ENCODE peak calls at places on chromosomes 6 and 20, in four cellular contexts. One of them, this sample, is unnamed.

GRCh38 chr6:106557837-106558236 is 71.5 kb downstream of the RTN4IP1 start:
- DNase-seq in colonic mucosa: no peak
- DNase-seq in ovary: no peak
- DNase-seq in T-helper 17 cell: no peak
- DNase-seq in this sample: no peak

GRCh38 chr20:49969946-49970345 is 12.8 kb upstream of the SNAI1 start:
- DNase-seq in T-helper 17 cell: no peak
- DNase-seq in ovary: no peak
- DNase-seq in colonic mucosa: no peak
- DNase-seq in this sample: no peak

GRCh38 chr6:162264581-162264980 is 463.0 kb downstream of the PRKN start:
- DNase-seq in colonic mucosa: no peak
- DNase-seq in T-helper 17 cell: no peak
- DNase-seq in ovary: no peak
- DNase-seq in this sample: no peak

GRCh38 chr6:40378071-40378724 is 209.0 kb downstream of the LRFN2 start:
- DNase-seq in ovary: no peak
- DNase-seq in colonic mucosa: no peak
- DNase-seq in T-helper 17 cell: no peak
- DNase-seq in this sample: peak; percentile 46

GRCh38 chr6:9532621-9533557 is 882.0 kb downstream of the TFAP2A start:
- DNase-seq in ovary: no peak
- DNase-seq in T-helper 17 cell: no peak
- DNase-seq in colonic mucosa: no peak
- DNase-seq in this sample: no peak

GRCh38 chr6:157430834-157431233 is 49.8 kb downstream of the ZDHHC14 start:
- DNase-seq in ovary: no peak
- DNase-seq in colonic mucosa: no peak
- DNase-seq in T-helper 17 cell: no peak
- DNase-seq in this sample: no peak

GRCh38 chr6:85677243-85677956 is 34.7 kb upstream of the SYNCRIP start:
- DNase-seq in colonic mucosa: no peak
- DNase-seq in T-helper 17 cell: no peak
- DNase-seq in ovary: no peak
- DNase-seq in this sample: peak; percentile 59

GRCh38 chr6:30122515-30122914 is 9.6 kb upstream of the TRIM31 start:
- DNase-seq in ovary: no peak
- DNase-seq in colonic mucosa: peak; percentile 70
- DNase-seq in T-helper 17 cell: no peak
- DNase-seq in this sample: no peak

GRCh38 chr6:46393940-46394337 is 97.3 kb downstream of the RCAN2 start:
- DNase-seq in colonic mucosa: no peak
- DNase-seq in ovary: no peak
- DNase-seq in T-helper 17 cell: no peak
- DNase-seq in this sample: no peak

GRCh38 chr6:7173843-7174503 is 66.2 kb downstream of the RREB1 start:
- DNase-seq in colonic mucosa: no peak
- DNase-seq in T-helper 17 cell: no peak
- DNase-seq in ovary: no peak
- DNase-seq in this sample: no peak

GRCh38 chr6:98560418-98560817 is 274.0 kb upstream of the POU3F2 start:
- DNase-seq in colonic mucosa: no peak
- DNase-seq in T-helper 17 cell: no peak
- DNase-seq in ovary: no peak
- DNase-seq in this sample: no peak

GRCh38 chr6:99092461-99092860 is 144.7 kb upstream of the FBXL4 start:
- DNase-seq in colonic mucosa: no peak
- DNase-seq in T-helper 17 cell: no peak
- DNase-seq in ovary: no peak
- DNase-seq in this sample: no peak

GRCh38 chr20:63500902-63501817 is 2.3 kb upstream of the EEF1A2 start:
- DNase-seq in ovary: no peak
- DNase-seq in colonic mucosa: no peak
- DNase-seq in T-helper 17 cell: no peak
- DNase-seq in this sample: no peak

GRCh38 chr20:62792940-62793756 is 3.1 kb upstream of the MRGBP start:
- DNase-seq in colonic mucosa: no peak
- DNase-seq in T-helper 17 cell: no peak
- DNase-seq in ovary: peak; percentile 55
- DNase-seq in this sample: peak; percentile 42

GRCh38 chr6:47209632-47210031 is 100.1 kb downstream of the TNFRSF21 start:
- DNase-seq in T-helper 17 cell: no peak
- DNase-seq in ovary: no peak
- DNase-seq in colonic mucosa: no peak
- DNase-seq in this sample: no peak

GRCh38 chr20:25584905-25585704 is at the start of gene NINL:
- DNase-seq in ovary: peak; percentile 74
- DNase-seq in T-helper 17 cell: peak; percentile 15
- DNase-seq in colonic mucosa: peak; percentile 66
- DNase-seq in this sample: no peak

GRCh38 chr6:25448965-25449538 is 169.9 kb downstream of the CARMIL1 start:
- DNase-seq in colonic mucosa: no peak
- DNase-seq in ovary: no peak
- DNase-seq in T-helper 17 cell: no peak
- DNase-seq in this sample: no peak

GRCh38 chr6:117906905-117907599 is at the start of gene SLC35F1:
- DNase-seq in ovary: no peak
- DNase-seq in T-helper 17 cell: no peak
- DNase-seq in colonic mucosa: no peak
- DNase-seq in this sample: no peak

GRCh38 chr6:131103869-131104268 is 31.4 kb upstream of the AKAP7 start:
- DNase-seq in ovary: no peak
- DNase-seq in T-helper 17 cell: no peak
- DNase-seq in colonic mucosa: no peak
- DNase-seq in this sample: no peak

GRCh38 chr20:5168582-5169396 is 42.0 kb downstream of the CDS2 start:
- DNase-seq in colonic mucosa: no peak
- DNase-seq in ovary: peak; percentile 42
- DNase-seq in T-helper 17 cell: no peak
- DNase-seq in this sample: no peak

GRCh38 chr6:19892250-19892649 is 55.1 kb downstream of the ID4 start:
- DNase-seq in ovary: no peak
- DNase-seq in colonic mucosa: no peak
- DNase-seq in T-helper 17 cell: no peak
- DNase-seq in this sample: no peak

GRCh38 chr6:14518515-14519217 is 401.1 kb downstream of the CD83 start:
- DNase-seq in colonic mucosa: no peak
- DNase-seq in T-helper 17 cell: no peak
- DNase-seq in ovary: no peak
- DNase-seq in this sample: no peak

GRCh38 chr20:52654552-52654951 is 317.6 kb upstream of the TSHZ2 start:
- DNase-seq in T-helper 17 cell: no peak
- DNase-seq in ovary: no peak
- DNase-seq in colonic mucosa: no peak
- DNase-seq in this sample: no peak

GRCh38 chr6:163741743-163742363 is 327.3 kb downstream of the QKI start:
- DNase-seq in T-helper 17 cell: no peak
- DNase-seq in ovary: no peak
- DNase-seq in colonic mucosa: no peak
- DNase-seq in this sample: no peak

GRCh38 chr6:134029495-134030455 is 22.6 kb downstream of the SLC2A12 start:
- DNase-seq in ovary: no peak
- DNase-seq in colonic mucosa: no peak
- DNase-seq in T-helper 17 cell: no peak
- DNase-seq in this sample: no peak

GRCh38 chr20:59725476-59726119 is 121.3 kb downstream of the PHACTR3 start:
- DNase-seq in T-helper 17 cell: no peak
- DNase-seq in colonic mucosa: peak; percentile 8
- DNase-seq in ovary: no peak
- DNase-seq in this sample: no peak

GRCh38 chr6:17740559-17741220 is 34.0 kb upstream of the NUP153 start:
- DNase-seq in ovary: no peak
- DNase-seq in colonic mucosa: no peak
- DNase-seq in T-helper 17 cell: no peak
- DNase-seq in this sample: no peak

GRCh38 chr6:163415620-163416379 is 1.3 kb downstream of the QKI start:
- DNase-seq in T-helper 17 cell: no peak
- DNase-seq in ovary: peak; percentile 57
- DNase-seq in colonic mucosa: no peak
- DNase-seq in this sample: no peak

GRCh38 chr6:79671605-79672266 is 40.6 kb downstream of the SH3BGRL2 start:
- DNase-seq in T-helper 17 cell: no peak
- DNase-seq in ovary: peak; percentile 30
- DNase-seq in colonic mucosa: peak; percentile 90
- DNase-seq in this sample: no peak

GRCh38 chr20:55888655-55889054 is 116.7 kb downstream of the CBLN4 start:
- DNase-seq in ovary: no peak
- DNase-seq in T-helper 17 cell: no peak
- DNase-seq in colonic mucosa: no peak
- DNase-seq in this sample: no peak
- H3K9me3 ChIP-seq in ovary: no peaks in the 10 kb centered on the region
- H3K9me3 ChIP-seq in T-helper 17 cell: no peaks in the 10 kb centered on the region
- H3K9me3 ChIP-seq in colonic mucosa: no peaks in the 10 kb centered on the region
- H3K9me3 ChIP-seq in this sample: peaks cover 32% of the 10 kb centered on the region

DNA sequence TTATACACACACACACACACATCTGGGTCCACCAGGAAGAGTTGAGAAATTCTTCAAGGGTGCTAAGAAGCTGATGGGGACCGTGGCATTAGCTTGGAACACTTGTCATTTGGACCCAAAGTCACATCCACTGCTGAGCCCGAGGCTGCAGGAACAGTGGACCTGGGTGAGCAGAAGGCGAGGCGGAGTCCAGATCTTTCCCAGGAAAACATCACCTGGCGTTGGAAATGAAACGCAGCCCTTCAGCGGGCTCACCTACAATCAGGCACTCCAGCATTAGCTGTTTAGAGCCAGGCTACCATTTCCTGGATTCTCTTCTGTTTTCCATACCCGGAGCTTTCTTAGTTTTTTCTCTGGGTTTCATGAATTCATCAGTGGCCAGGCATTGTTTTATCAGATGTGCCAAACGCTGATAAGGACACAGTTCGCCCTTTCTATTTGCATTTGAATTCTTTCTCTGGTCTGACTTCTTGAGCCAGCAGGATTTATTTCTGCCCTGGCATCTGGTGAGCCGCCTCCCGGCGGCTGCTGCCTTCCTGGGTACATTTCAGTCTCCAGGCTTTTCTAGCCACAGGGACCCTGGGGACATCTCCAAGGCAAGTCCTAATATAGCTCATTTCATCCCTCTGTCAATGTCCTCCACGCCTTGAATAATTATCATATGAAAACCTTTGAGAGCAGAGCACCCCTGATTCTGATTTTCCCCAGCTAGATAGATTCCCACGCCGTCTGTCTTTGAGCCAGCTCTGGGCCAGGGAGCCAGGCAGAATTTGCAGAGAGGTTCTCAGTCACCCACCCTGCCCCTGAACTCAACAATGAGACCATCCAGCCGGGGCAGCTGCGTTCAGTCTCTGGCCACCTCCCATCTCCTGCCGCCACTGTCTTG is 170.9 kb downstream of the TTLL2 start:
- DNase-seq in ovary: no peak
- DNase-seq in colonic mucosa: no peak
- DNase-seq in T-helper 17 cell: no peak
- DNase-seq in this sample: no peak
- H3K9me3 ChIP-seq in ovary: no peaks in the 10 kb centered on the region
- H3K9me3 ChIP-seq in colonic mucosa: no peaks in the 10 kb centered on the region
- H3K9me3 ChIP-seq in T-helper 17 cell: no peaks in the 10 kb centered on the region
- H3K9me3 ChIP-seq in this sample: no peaks in the 10 kb centered on the region

GRCh38 chr6:137213813-137214212 is 5.4 kb downstream of the IFNGR1 start:
- DNase-seq in T-helper 17 cell: no peak
- DNase-seq in colonic mucosa: no peak
- DNase-seq in ovary: no peak
- DNase-seq in this sample: no peak
- H3K9me3 ChIP-seq in T-helper 17 cell: no peaks in the 10 kb centered on the region
- H3K9me3 ChIP-seq in colonic mucosa: no peaks in the 10 kb centered on the region
- H3K9me3 ChIP-seq in ovary: no peaks in the 10 kb centered on the region
- H3K9me3 ChIP-seq in this sample: no peaks in the 10 kb centered on the region

DNA sequence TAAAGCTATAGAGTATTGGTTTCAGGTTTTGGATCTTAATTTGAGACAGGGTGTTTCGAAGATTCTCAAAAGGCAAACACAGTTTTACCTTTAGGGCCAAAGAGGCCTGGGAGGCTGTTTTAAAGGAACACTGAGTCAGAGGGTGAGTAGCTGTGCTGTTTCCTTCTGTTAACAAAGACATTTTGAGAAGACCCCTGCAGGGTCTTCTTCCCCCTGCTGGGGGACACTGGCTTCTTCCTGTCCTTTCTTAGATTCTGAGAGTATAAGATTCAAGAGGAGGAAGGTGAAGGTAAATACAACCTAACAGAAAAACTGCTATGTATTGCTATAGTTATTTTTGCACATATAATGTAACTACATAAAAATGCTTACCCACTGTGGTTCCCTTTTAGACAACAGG is 19.0 kb downstream of the HS3ST5 start:
- DNase-seq in ovary: no peak
- DNase-seq in colonic mucosa: no peak
- DNase-seq in T-helper 17 cell: no peak
- DNase-seq in this sample: no peak
- H3K9me3 ChIP-seq in ovary: no peaks in the 10 kb centered on the region
- H3K9me3 ChIP-seq in colonic mucosa: no peaks in the 10 kb centered on the region
- H3K9me3 ChIP-seq in T-helper 17 cell: no peaks in the 10 kb centered on the region
- H3K9me3 ChIP-seq in this sample: no peaks in the 10 kb centered on the region

GRCh38 chr20:56215115-56215514 is 33.4 kb upstream of the MC3R start:
- DNase-seq in T-helper 17 cell: no peak
- DNase-seq in ovary: no peak
- DNase-seq in colonic mucosa: no peak
- DNase-seq in this sample: no peak
- H3K9me3 ChIP-seq in T-helper 17 cell: no peaks in the 10 kb centered on the region
- H3K9me3 ChIP-seq in ovary: no peaks in the 10 kb centered on the region
- H3K9me3 ChIP-seq in colonic mucosa: no peaks in the 10 kb centered on the region
- H3K9me3 ChIP-seq in this sample: no peaks in the 10 kb centered on the region

GRCh38 chr20:21395039-21395665 is 2.2 kb downstream of the NKX2-4 start:
- DNase-seq in colonic mucosa: no peak
- DNase-seq in T-helper 17 cell: no peak
- DNase-seq in ovary: no peak
- DNase-seq in this sample: no peak
- H3K9me3 ChIP-seq in colonic mucosa: no peaks in the 10 kb centered on the region
- H3K9me3 ChIP-seq in T-helper 17 cell: peaks cover 9% of the 10 kb centered on the region
- H3K9me3 ChIP-seq in ovary: no peaks in the 10 kb centered on the region
- H3K9me3 ChIP-seq in this sample: no peaks in the 10 kb centered on the region

GRCh38 chr6:166241974-166242373 is 66.2 kb downstream of the PRR18 start:
- DNase-seq in colonic mucosa: no peak
- DNase-seq in T-helper 17 cell: no peak
- DNase-seq in ovary: no peak
- DNase-seq in this sample: no peak

GRCh38 chr6:166240889-166241288 is 67.3 kb downstream of the PRR18 start:
- DNase-seq in ovary: no peak
- DNase-seq in T-helper 17 cell: no peak
- DNase-seq in colonic mucosa: no peak
- DNase-seq in this sample: no peak

GRCh38 chr6:166235666-166236292 is 68.1 kb upstream of the TBXT start:
- DNase-seq in T-helper 17 cell: no peak
- DNase-seq in ovary: no peak
- DNase-seq in colonic mucosa: no peak
- DNase-seq in this sample: no peak

GRCh38 chr6:166237611-166238010 is 70.0 kb upstream of the TBXT start:
- DNase-seq in colonic mucosa: no peak
- DNase-seq in ovary: no peak
- DNase-seq in T-helper 17 cell: no peak
- DNase-seq in this sample: no peak

GRCh38 chr6:166236586-166236985 is 68.9 kb upstream of the TBXT start:
- DNase-seq in colonic mucosa: no peak
- DNase-seq in T-helper 17 cell: no peak
- DNase-seq in ovary: no peak
- DNase-seq in this sample: no peak
- H3K9me3 ChIP-seq in colonic mucosa: no peaks in the 10 kb centered on the region
- H3K9me3 ChIP-seq in T-helper 17 cell: no peaks in the 10 kb centered on the region
- H3K9me3 ChIP-seq in ovary: no peaks in the 10 kb centered on the region
- H3K9me3 ChIP-seq in this sample: no peaks in the 10 kb centered on the region

GRCh38 chr6:49720372-49720771 is 7.0 kb upstream of the CRISP2 start:
- DNase-seq in colonic mucosa: no peak
- DNase-seq in T-helper 17 cell: no peak
- DNase-seq in ovary: no peak
- DNase-seq in this sample: no peak
- H3K9me3 ChIP-seq in colonic mucosa: no peaks in the 10 kb centered on the region
- H3K9me3 ChIP-seq in T-helper 17 cell: no peaks in the 10 kb centered on the region
- H3K9me3 ChIP-seq in ovary: no peaks in the 10 kb centered on the region
- H3K9me3 ChIP-seq in this sample: no peaks in the 10 kb centered on the region

This sample was measured in Karpas-422.